ENCODE peak calls at places on chromosomes 6 and 20, in four cellular contexts. M, Z, R and S are unnamed samples.

GRCh38 chr20:53693265-53693871 is 99.7 kb upstream of the ZNF217 start:
- DNase-seq in R (no peak), M (no peak), Z (no peak), S (no peak)

GRCh38 chr20:41362748-41363140 is 3.9 kb downstream of the EMILIN3 start:
- DNase-seq in R (no peak), M (no peak), Z (no peak), S (no peak)

GRCh38 chr6:16625319-16626240 is 135.7 kb downstream of the ATXN1 start:
- DNase-seq in Z (no peak), R (peak), M (no peak), S (no peak)

GRCh38 chr20:40497781-40498691 is 191.0 kb downstream of the MAFB start:
- DNase-seq in R (no peak), M (peak), Z (peak), S (no peak)

GRCh38 chr6:19803331-19804330 is 33.5 kb upstream of the ID4 start:
- DNase-seq in Z (no peak), R (peak), M (no peak), S (no peak)

GRCh38 chr6:11231564-11232176 is 798 bp downstream of the NEDD9 start:
- DNase-seq in M (no peak), Z (no peak), R (no peak), S (no peak)

GRCh38 chr6:87705070-87705691 is 3.1 kb upstream of the AKIRIN2 start:
- DNase-seq in R (peak), M (no peak), Z (no peak), S (no peak)

GRCh38 chr6:52157301-52157930 is 28.8 kb upstream of the IL17A start:
- DNase-seq in Z (no peak), R (peak), M (no peak), S (no peak)

GRCh38 chr6:68691120-68691519 is 56.0 kb downstream of the ADGRB3 start:
- DNase-seq in M (no peak), Z (no peak), R (no peak), S (no peak)

GRCh38 chr6:130019796-130020105 is 1.4 kb downstream of the L3MBTL3 start:
- DNase-seq in Z (no peak), R (no peak), M (no peak), S (no peak)

GRCh38 chr6:159303784-159304183 is 134.6 kb downstream of the FNDC1 start:
- DNase-seq in R (no peak), M (no peak), Z (no peak), S (no peak)

GRCh38 chr6:5782783-5783567 is 223.8 kb downstream of the NRN1 start:
- DNase-seq in M (no peak), Z (no peak), R (peak), S (no peak)

GRCh38 chr6:37965964-37966676 is 146.6 kb downstream of the ZFAND3 start:
- DNase-seq in M (no peak), R (peak), Z (no peak), S (no peak)

GRCh38 chr20:61846074-61846473 is 219.6 kb downstream of the TAF4 start:
- DNase-seq in R (no peak), M (no peak), Z (no peak), S (no peak)

GRCh38 chr20:18972251-18972876 is 158.8 kb downstream of the SCP2D1 start:
- DNase-seq in M (no peak), R (no peak), Z (no peak), S (no peak)

GRCh38 chr6:116287668-116288282 is 8.0 kb upstream of the TSPYL1 start:
- DNase-seq in R (peak), Z (no peak), M (no peak), S (no peak)

DNA sequence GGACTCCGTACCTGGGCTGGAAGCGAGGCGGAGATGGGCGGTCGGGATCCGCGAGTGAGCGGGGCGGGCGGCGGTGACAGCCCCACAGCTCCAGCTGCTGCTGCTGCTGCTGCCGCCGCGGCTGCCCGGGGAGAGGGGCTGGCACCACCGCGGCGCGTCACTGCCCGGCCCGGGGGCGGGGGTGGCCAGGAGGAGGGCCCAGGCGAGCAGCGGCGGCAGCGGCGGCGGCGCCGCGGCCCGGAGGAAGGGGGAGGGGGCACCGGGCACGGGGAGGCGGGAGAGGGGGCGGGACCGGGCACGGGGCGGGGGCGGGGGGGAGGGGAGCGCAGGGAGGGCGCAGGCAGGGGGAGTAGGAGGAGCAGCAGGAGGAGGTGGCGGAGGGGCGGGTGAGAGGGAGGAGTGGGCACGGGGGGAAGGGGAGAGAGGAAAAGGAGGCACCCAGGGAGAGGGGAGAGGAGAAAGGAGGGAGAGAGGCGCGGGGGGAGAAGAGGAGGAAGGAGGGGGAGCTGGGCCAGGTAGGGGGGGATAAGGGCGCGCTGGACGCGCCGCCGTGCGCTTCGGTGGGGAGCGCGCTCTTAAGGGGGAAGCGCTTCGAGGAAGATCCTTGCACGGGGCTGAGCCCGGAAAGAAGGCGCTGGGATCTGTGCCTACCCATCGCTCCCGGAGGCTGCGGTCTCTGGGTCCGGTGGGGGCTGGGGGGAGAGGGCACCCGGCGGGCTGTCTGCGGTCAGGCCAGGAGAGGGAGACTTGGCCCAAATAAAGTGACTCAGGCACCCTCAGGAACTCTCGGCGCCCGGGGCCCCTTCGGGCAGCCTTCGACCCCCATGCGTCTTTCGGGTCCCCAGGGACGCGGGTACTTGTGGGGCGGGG is 101.5 kb downstream of the NOL4L start:
- DNase-seq in R (peak), M (peak), Z (no peak), S (peak)
- TF ChIP-seq POLR2A in R (peak), M (peak), Z (peak), S (no peak)

DNA sequence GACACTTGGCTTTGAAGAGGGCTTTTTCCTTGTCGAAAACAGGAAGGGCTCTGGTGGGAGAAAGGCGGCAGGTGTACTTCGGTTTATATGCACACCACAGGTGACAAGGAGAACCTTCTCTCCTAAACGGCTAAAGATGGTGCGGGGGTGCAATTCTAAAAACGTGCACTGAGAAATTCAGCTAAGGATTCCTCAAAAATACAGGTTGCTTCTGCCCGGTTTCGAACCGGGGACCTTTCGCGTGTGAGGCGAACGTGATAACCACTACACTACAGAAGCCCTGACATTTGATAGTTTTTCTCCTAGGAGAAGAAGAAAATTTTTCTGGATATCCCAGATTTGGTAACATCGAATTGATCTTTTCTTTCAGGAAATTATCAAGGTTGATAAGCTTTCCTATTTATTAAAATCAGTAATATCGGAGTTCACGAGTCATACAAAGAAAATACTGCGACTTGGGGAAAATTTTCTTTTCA is 32.0 kb downstream of the POM121L2 start:
- DNase-seq in M (no peak), Z (no peak), R (peak), S (no peak)
- H3K4me3 ChIP-seq in M (no peak), Z (no peak), R (peak), S (no peak)

GRCh38 chr20:370151-370600 is 10.4 kb upstream of the TRIB3 start:
- DNase-seq in Z (no peak), M (no peak), R (no peak), S (no peak)

GRCh38 chr20:368915-369314 is 11.6 kb upstream of the TRIB3 start:
- DNase-seq in Z (no peak), R (no peak), M (no peak), S (no peak)

GRCh38 chr20:373171-373890 is 7.2 kb upstream of the TRIB3 start:
- DNase-seq in M (no peak), Z (no peak), R (peak), S (no peak)

GRCh38 chr20:370977-371754 is 9.4 kb upstream of the TRIB3 start:
- DNase-seq in Z (no peak), M (no peak), R (no peak), S (no peak)

DNA sequence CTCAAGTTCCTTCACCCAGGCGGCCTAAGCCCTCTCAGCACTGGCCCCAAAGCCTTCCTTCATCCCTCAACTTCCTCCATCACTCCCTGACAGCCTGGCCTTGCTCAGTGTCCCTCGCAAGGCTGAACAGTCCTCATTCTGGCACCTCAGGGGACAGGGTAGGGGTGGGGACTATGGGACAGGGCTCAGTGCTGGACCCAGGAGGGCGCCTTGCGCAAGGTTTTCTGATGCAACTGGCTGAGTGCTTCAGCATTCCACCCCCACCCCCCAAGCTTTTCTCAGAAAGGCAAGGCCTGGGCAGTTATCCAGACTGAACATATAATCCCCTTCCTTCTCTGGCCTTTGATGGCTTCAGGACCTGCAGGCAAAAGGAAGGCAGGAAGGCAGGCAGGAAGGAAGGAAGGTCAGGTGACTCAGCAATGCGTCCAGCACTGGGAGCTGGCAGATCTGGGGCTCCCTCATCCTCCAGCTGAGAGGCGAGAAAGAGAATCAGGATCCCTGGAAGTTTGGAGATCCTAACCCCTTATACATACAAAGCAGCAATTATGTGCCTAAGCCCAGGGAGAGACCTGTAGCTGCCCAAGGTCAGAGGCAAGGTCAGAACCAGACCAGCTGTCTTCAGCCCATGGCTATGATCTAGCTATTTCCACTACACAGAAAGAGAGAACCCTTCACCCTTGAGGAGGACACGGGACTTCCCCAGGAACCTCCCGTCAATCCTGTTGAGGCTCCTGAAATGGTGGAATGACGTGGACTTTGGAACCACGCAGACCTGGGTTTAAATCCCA is 8.6 kb upstream of the TRIB3 start:
- DNase-seq in Z (no peak), M (peak), R (peak), S (no peak)
- TF ChIP-seq POLR2A in Z (no peak), M (no peak), R (no peak), S (no peak)

GRCh38 chr6:33812669-33813068 is 8.9 kb upstream of the MLN start:
- DNase-seq in Z (no peak), R (peak), M (no peak), S (peak)
- H3K4me3 ChIP-seq in Z (no peak), R (no peak), M (no peak), S (no peak)

GRCh38 chr6:149061933-149062332 is 255.6 kb upstream of the TAB2 start:
- DNase-seq in R (no peak), Z (no peak), M (no peak), S (no peak)

GRCh38 chr6:149063443-149063842 is 254.1 kb upstream of the TAB2 start:
- DNase-seq in R (no peak), M (no peak), Z (no peak), S (no peak)

GRCh38 chr6:149062653-149063348 is 254.7 kb upstream of the TAB2 start:
- DNase-seq in M (no peak), R (no peak), Z (no peak), S (no peak)

GRCh38 chr6:149064026-149065017 is 253.2 kb upstream of the TAB2 start:
- DNase-seq in Z (no peak), R (peak), M (no peak), S (no peak)

DNA sequence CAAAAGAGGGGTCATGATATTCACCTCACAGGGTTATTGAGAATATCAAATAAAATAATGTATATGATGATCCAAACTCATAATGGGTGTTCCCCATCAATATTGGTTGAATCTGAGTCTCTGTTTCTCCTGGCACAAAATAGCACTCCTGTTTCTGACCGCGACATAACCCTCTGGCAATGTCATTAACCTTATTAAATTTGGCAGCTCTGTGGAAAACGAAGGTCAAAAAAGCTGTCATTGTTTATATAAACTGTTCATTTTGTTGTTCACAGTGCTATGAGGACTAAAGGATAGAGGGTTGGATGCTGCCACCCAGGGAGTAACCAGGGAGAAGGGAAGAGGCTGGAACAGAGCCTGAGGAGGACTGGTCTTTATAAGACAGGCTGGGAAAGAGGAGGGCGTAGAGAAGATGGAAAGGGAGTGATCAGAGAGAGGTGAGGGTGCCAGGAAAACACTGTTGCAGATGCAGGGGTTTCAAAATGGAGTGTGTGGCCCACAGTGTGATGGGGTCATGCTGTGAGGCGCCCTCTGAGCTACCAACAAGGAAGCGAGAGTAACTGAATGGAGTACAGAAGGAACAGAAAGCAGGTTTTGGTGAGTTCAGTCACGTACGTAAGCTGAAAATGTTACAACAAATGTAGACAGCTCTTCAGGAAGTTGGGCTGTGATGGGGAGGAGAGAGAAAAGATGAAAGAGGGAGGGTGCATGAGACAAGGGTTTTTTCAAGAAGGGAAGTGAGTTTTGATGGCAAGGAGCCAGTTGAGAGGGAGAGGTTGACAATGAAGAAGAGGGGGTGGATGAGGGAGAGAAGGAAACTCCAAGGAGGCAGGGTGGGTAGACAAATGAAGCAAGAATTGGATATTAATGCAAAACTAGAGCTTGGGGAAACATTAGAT is 251.6 kb upstream of the TAB2 start:
- DNase-seq in M (no peak), R (no peak), Z (no peak), S (no peak)
- TF ChIP-seq POLR2A in M (no peak), R (no peak), Z (no peak), S (no peak)

GRCh38 chr6:136737343-136738177 is 54.7 kb downstream of the MAP3K5 start:
- DNase-seq in R (peak), Z (no peak), M (peak), S (peak)
- H3K4me3 ChIP-seq in R (no peak), Z (no peak), M (no peak), S (no peak)

GRCh38 chr20:5080384-5080877 is 39.3 kb downstream of the PCNA start:
- DNase-seq in R (peak), Z (no peak), M (peak), S (no peak)

GRCh38 chr20:5081196-5081595 is 38.6 kb downstream of the PCNA start:
- DNase-seq in M (no peak), Z (no peak), R (no peak), S (no peak)

GRCh38 chr20:5077761-5078387 is 41.9 kb downstream of the PCNA start:
- DNase-seq in M (no peak), Z (no peak), R (no peak), S (no peak)

GRCh38 chr20:5074050-5074674 is 45.6 kb downstream of the PCNA start:
- DNase-seq in R (no peak), M (no peak), Z (no peak), S (no peak)

GRCh38 chr20:5078399-5078958 is 41.3 kb downstream of the PCNA start:
- DNase-seq in M (peak), R (peak), Z (peak), S (peak)
- TF ChIP-seq POLR2A in M (no peak), R (no peak), Z (peak), S (no peak)

GRCh38 chr20:44187054-44187762 is at the start of gene JPH2:
- DNase-seq in M (peak), R (peak), Z (no peak), S (peak)

GRCh38 chr20:44186201-44186600 is 787 bp downstream of the JPH2 start:
- DNase-seq in M (no peak), R (no peak), Z (no peak), S (no peak)

GRCh38 chr20:44186674-44187053 is 324 bp downstream of the JPH2 start:
- DNase-seq in R (no peak), Z (no peak), M (peak), S (no peak)

GRCh38 chr20:44188752-44189151 is 1.8 kb upstream of the JPH2 start:
- DNase-seq in R (no peak), Z (no peak), M (peak), S (no peak)

DNA sequence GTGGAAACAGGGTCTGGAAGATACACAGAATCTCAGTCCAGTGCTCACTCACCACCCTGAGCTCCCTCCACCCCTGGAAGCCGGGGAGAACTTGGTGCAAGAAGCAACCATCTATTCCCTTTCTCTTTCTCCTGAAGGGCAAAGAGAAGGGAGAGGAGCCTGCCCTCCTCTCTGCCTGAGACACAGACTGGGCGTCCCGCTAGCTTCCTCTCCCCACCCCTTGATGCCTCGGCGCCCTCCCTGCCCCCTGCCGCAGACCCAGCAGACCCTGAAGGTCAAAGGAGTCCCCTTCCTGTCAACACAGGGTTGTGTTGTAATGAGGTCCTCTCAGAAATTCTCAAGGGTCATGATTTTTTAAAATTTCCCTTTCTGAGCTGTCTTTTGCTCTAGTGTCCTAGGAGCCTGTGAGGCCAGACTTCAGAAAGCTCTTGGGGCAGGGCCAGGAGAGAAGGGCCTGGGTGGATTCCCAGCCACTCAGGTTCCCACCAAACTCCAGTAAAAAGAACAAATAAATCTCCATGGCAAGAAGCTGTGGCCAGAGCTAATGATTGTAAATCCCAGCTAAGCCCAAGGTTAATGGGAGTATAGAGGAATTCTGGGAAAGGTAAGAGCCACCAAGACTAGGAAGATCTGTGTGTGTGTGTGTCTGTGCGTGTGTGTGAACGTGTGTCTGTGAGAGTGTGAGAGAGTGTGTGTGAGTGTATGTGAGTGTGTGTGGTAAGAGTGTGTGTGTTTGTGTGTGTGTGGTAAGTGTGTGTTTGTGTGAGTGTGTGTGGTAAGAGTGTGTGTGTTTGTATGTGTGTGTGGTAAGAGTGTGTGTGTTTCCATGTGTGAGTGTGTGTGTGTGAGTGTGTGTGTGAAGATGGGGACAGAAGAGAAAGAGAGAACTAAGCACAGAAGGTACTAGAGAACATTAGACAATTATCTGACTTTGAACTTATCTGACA is 1.0 kb upstream of the JPH2 start:
- DNase-seq in R (peak), Z (no peak), M (peak), S (no peak)
- H3K4me3 ChIP-seq in R (no peak), Z (no peak), M (peak), S (peak)